ENCODE peak calls at places on chromosomes 3 and 15, in four cellular contexts. B, A, U and X are unnamed samples.

GRCh38 chr3:30578986-30579579 is 27.3 kb upstream of the TGFBR2 start:
- DNase-seq in B (no peak), A (no peak), U (peak; percentile 41), X (no peak)

GRCh38 chr3:155714295-155714718 is 30.6 kb downstream of the PLCH1 start:
- DNase-seq in U (no peak), B (no peak), A (peak; percentile 87), X (no peak)

GRCh38 chr3:144343343-144343742 is 371.7 kb downstream of the DIPK2A start:
- DNase-seq in B (no peak), A (no peak), U (no peak), X (no peak)

GRCh38 chr3:126781406-126781805 is 77.4 kb downstream of the CHCHD6 start:
- DNase-seq in A (no peak), U (no peak), B (peak; percentile 40), X (no peak)

GRCh38 chr3:136818191-136818850 is 605 bp upstream of the SLC35G2 start:
- DNase-seq in U (peak; percentile 60), B (peak; percentile 85), A (peak; percentile 13), X (peak; percentile 39)

GRCh38 chr15:80445300-80446041 is 41.3 kb downstream of the ARNT2 start:
- DNase-seq in U (no peak), B (no peak), A (no peak), X (no peak)

GRCh38 chr3:14141602-14142315 is 16.9 kb downstream of the TMEM43 start:
- DNase-seq in B (peak; percentile 63), U (no peak), A (no peak), X (no peak)

GRCh38 chr3:59816312-59816711 is 766.5 kb upstream of the CFAP20DC start:
- DNase-seq in B (no peak), U (peak; percentile 80), A (no peak), X (peak; percentile 74)

GRCh38 chr3:161215186-161215585 is 5.9 kb upstream of the NMD3 start:
- DNase-seq in B (no peak), U (no peak), A (no peak), X (no peak)

GRCh38 chr3:37256447-37256846 is 82.1 kb upstream of the LRRFIP2 start:
- DNase-seq in A (peak; percentile 16), B (peak; percentile 22), U (peak; percentile 26), X (no peak)

GRCh38 chr3:183317886-183318845 is 65.1 kb downstream of the B3GNT5 start:
- DNase-seq in U (peak; percentile 89), B (peak; percentile 55), A (no peak), X (no peak)

GRCh38 chr3:139520028-139520737 is 19.4 kb downstream of the RBP1 start:
- DNase-seq in A (no peak), B (no peak), U (peak; percentile 49), X (no peak)

GRCh38 chr15:44308415-44308814 is 19.9 kb downstream of the GOLM2 start:
- DNase-seq in U (no peak), A (no peak), B (no peak), X (no peak)

GRCh38 chr15:90885432-90886290 is 1.4 kb downstream of the FES start:
- DNase-seq in U (peak; percentile 62), B (peak; percentile 68), A (peak; percentile 85), X (peak; percentile 66)

GRCh38 chr15:80693682-80694623 is 1.2 kb upstream of the ABHD17C start:
- DNase-seq in A (no peak), B (peak; percentile 49), U (peak; percentile 34), X (no peak)

DNA sequence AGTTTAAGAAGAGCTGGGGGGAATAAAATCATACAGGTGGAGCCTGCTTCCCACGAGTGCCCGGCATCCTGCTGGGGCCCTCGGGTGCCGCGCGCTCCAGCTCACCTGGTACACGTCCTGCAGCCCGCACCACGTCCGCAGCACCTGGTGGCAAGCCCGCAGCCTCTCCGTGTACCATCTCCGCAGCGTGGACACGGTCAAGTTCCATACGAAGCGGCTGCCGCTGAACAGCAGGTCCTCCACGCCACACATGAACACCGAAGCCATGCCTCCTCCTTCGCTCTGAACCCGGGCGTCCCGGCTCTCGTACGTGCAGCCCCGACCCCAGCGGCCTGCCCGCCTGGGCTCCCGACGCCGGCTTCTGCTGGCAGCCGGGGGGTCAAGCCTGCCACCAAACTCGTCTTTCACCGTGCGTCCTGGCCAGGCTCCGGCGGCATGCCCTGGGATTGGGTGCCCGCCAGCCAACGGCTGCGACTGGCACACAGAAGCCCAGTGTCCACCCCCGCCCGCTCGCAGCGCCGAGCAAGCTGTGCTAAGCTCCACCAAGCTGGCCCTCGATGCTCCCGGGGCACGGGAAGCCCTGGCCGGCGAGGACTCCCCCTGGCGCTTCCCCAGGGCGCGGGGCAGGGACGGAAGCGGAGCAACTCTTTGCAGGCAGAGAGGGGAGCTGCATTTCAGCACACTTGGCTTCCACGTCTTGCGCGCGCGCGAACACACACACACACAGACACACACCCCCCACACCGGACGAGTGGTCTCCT is at the start of gene FRMD4B:
- DNase-seq in B (peak; percentile 56), A (peak; percentile 67), U (peak; percentile 8), X (peak; percentile 75)
- TF ChIP-seq EZH2 in B (peak; percentile 21), A (peak; percentile 70), U (no peak), X (no peak)

DNA sequence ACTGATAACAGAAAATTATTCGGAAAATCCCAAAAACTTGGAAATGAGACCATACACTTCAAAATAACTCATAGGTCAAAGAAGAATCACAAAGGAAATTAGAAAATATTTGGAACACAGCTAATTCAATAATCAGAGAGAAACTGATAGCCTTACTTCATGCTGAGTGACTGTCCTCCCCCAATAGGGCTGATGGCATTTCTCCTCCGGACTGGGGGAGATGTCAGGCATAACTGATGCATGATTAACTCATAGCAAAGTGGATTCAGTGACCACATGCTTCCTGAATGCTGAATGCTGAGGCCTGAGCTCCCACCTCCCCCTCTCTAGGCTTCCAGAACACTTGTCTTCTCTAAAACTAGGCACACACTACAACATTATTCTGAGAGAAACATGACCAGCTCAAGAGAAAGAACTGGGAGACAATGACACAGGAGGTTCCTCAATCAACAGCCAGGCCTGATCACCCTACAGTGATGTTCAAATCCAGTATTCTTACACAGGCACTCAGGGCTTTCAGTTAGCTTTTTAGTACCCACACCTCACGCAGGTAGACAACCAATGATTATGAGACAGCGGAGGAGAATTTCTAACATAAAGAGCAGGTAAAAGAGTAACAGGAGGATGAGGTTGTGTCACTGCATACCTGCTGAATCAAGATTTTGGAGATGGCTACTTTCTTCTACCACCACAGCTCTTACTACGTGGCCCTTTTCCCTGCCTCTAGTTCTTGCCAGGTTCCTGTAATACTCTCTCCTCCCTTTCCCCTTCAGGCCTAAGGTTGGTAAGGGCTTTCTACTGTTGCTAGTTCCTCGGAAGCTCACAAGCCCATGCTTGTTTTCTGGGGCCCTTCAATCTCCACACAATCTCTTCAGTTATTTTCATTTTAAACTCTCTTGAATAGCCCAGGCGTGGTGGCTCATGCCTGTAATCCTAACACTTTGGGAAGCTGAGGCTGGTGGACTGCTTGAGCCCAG is 96.1 kb downstream of the FMN1 start:
- DNase-seq in U (peak; percentile 95), A (no peak), B (peak; percentile 82), X (peak; percentile 48)
- H3F3A ChIP-seq in U (no peaks in the 10 kb centered on the region), A (no peaks in the 10 kb centered on the region), B (peaks cover 26% of the 10 kb centered on the region), X (peaks cover 4% of the 10 kb centered on the region)

DNA sequence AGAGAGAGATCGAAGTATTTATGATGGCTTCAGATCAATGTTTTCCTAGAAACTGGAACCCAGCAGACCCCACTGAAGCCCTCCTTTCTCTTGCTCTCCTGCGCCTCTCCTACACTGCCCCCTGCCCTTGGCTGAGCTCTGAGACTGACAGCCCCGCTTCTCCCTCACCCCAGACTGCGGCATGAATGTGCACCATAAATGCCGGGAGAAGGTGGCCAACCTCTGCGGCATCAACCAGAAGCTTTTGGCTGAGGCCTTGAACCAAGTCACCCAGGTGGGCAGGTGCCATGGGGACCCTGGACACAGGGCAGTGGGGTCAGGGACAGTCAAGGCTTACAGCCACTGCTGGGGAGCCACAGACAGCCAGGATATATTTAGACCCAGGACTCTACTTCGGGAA is 23.7 kb downstream of the PRKCD start:
- DNase-seq in A (no peak), B (no peak), U (no peak), X (no peak)
- TF ChIP-seq EZH2 in A (no peak), B (no peak), U (no peak), X (no peak)

GRCh38 chr15:74784426-74784825 is 2.5 kb downstream of the CSK start:
- DNase-seq in B (no peak), U (no peak), A (no peak), X (no peak)
- H3F3A ChIP-seq in B (no peaks in the 10 kb centered on the region), U (no peaks in the 10 kb centered on the region), A (no peaks in the 10 kb centered on the region), X (peaks cover under 1% of the 10 kb centered on the region)

GRCh38 chr3:48664313-48664644 is 1.6 kb upstream of the CELSR3 start:
- DNase-seq in A (no peak), B (no peak), U (no peak), X (no peak)

GRCh38 chr3:48664929-48665328 is 2.2 kb upstream of the CELSR3 start:
- DNase-seq in B (no peak), U (no peak), A (no peak), X (no peak)

GRCh38 chr3:48662140-48662752 is 440 bp downstream of the CELSR3 start:
- DNase-seq in B (no peak), U (no peak), A (peak; percentile 59), X (no peak)

GRCh38 chr3:48662753-48663488 is at the start of gene CELSR3:
- DNase-seq in A (peak; percentile 96), B (peak; percentile 95), U (peak; percentile 16), X (peak; percentile 49)

GRCh38 chr3:48663489-48664312 is 1.0 kb upstream of the CELSR3 start:
- DNase-seq in A (peak; percentile 99), U (peak; percentile 98), B (peak; percentile 99), X (peak; percentile 98)
- TF ChIP-seq EZH2 in A (no peak), U (no peak), B (no peak), X (no peak)

DNA sequence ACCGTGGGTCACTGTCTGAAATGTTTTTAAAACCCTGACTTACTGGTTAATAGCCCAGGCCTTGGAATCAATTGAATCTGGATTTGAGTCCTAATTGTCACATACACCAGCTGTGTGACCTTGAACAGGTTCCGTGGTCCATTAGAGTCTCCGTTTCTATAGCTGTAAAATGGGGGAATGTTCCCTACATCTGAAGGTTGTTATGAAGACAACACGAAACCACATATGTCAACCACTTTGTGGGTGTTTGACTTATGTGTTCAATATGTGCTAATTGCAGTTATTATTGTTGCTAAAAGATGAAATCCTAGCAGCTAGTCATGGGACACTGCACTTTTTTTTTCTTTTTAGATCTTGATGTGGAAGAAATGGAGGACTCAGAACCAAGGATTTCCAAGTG is 35.3 kb downstream of the ZBTB38 start:
- DNase-seq in B (no peak), U (no peak), A (no peak), X (no peak)
- H3F3A ChIP-seq in B (peaks cover 86% of the 10 kb centered on the region), U (no peaks in the 10 kb centered on the region), A (peaks cover 22% of the 10 kb centered on the region), X (peaks cover 24% of the 10 kb centered on the region)

GRCh38 chr3:149419816-149420215 is 42.4 kb upstream of the TM4SF1 start:
- DNase-seq in U (no peak), A (no peak), B (no peak), X (no peak)
- TF ChIP-seq EZH2 in U (no peak), A (no peak), B (no peak), X (no peak)

GRCh38 chr3:52010431-52010830 is 14.7 kb upstream of the RPL29 start:
- DNase-seq in A (no peak), U (no peak), B (no peak), X (no peak)
- H3F3A ChIP-seq in A (peaks cover 5% of the 10 kb centered on the region), U (no peaks in the 10 kb centered on the region), B (no peaks in the 10 kb centered on the region), X (no peaks in the 10 kb centered on the region)